ENCODE peak calls at places on chromosomes 13 and 19, in seven cellular contexts. N, E, O, H, Q, A and U are unnamed samples.

GRCh38 chr19:15159251-15159650 is 41.5 kb downstream of the NOTCH3 start:
- DNase-seq in E (no peak), H (peak), Q (no peak), A (no peak), N (no peak), O (no peak), U (no peak)

GRCh38 chr13:44309771-44310767 is 63.6 kb upstream of the SERP2 start:
- DNase-seq in A (no peak), H (no peak), O (no peak), E (no peak), N (no peak), Q (no peak), U (no peak)

GRCh38 chr19:39641773-39642172 is 13.9 kb upstream of the LGALS16 start:
- DNase-seq in E (no peak), O (no peak), Q (no peak), H (no peak), A (no peak), N (no peak), U (no peak)

GRCh38 chr19:19549804-19550453 is 11.9 kb downstream of the CILP2 start:
- DNase-seq in E (peak), Q (no peak), A (no peak), O (no peak), H (no peak), N (no peak), U (no peak)

GRCh38 chr19:49147923-49148682 is 7.1 kb downstream of the HRC start:
- DNase-seq in Q (no peak), A (no peak), N (no peak), E (no peak), O (no peak), H (no peak), U (no peak)

GRCh38 chr13:28532226-28533048 is 37.5 kb upstream of the FLT1 start:
- DNase-seq in H (no peak), N (peak), O (no peak), E (peak), Q (no peak), A (no peak), U (no peak)

GRCh38 chr13:35781661-35782060 is 305.2 kb upstream of the MAB21L1 start:
- DNase-seq in E (no peak), Q (no peak), N (no peak), H (no peak), A (no peak), O (no peak), U (no peak)

GRCh38 chr13:24541127-24541475 is 28.5 kb upstream of the PARP4 start:
- DNase-seq in N (no peak), Q (no peak), A (no peak), E (no peak), H (no peak), O (no peak), U (no peak)

GRCh38 chr19:15584541-15585115 is 30.4 kb upstream of the CYP4F8 start:
- DNase-seq in E (peak), Q (peak), O (peak), A (peak), H (peak), N (peak), U (peak)

GRCh38 chr13:26541678-26542553 is 15.6 kb upstream of the WASF3 start:
- DNase-seq in N (no peak), H (no peak), E (no peak), A (no peak), O (no peak), Q (no peak), U (no peak)

GRCh38 chr19:4581381-4582111 is 22.1 kb upstream of the SEMA6B start:
- DNase-seq in A (no peak), N (peak), E (peak), Q (no peak), O (no peak), H (no peak), U (no peak)

GRCh38 chr13:95296326-95296939 is 4.8 kb downstream of the ABCC4 start:
- DNase-seq in Q (no peak), N (peak), E (peak), O (no peak), A (no peak), H (peak), U (peak)

GRCh38 chr13:110676057-110676510 is 29.8 kb downstream of the CARS2 start:
- DNase-seq in Q (no peak), H (no peak), O (no peak), E (no peak), N (no peak), A (peak), U (no peak)